ENCODE peak calls at places on chromosomes 13 and 19, in six cellular contexts. M is IMR-90, Z is H1, T is mesenchymal stem cell, E is H9, F is neuronal stem cell. G is an unnamed sample. For H3K4me1, the result is how much of the 10 kb centered on the place peaks cover.

GRCh38 chr13:79749985-79750551 is 269.1 kb downstream of the NDFIP2 start:
- DNase-seq in E (peak), F (peak), Z (no peak), M (peak), T (peak), G (peak)

GRCh38 chr19:3062165-3063105 is at the start of gene TLE5:
- DNase-seq in M (no peak), T (no peak), F (no peak), Z (no peak), E (no peak), G (peak)

GRCh38 chr19:30596813-30597399 is 224.7 kb downstream of the ZNF536 start:
- DNase-seq in Z (peak), T (no peak), F (no peak), M (no peak), E (peak), G (no peak)

GRCh38 chr19:1608414-1609391 is 3.4 kb upstream of the UQCR11 start:
- DNase-seq in M (no peak), T (no peak), F (no peak), E (no peak), Z (no peak), G (peak)

GRCh38 chr13:27374650-27375049 is 49.8 kb upstream of the GTF3A start:
- DNase-seq in T (peak), F (peak), M (peak), Z (no peak), E (peak), G (peak)

GRCh38 chr19:1183543-1184172 is 9.6 kb upstream of the SBNO2 start:
- DNase-seq in T (peak), M (peak), Z (no peak), E (peak), F (no peak), G (peak)

GRCh38 chr19:2540646-2541454 is 64.9 kb downstream of the GADD45B start:
- DNase-seq in T (peak), F (peak), M (peak), E (peak), Z (peak), G (peak)

GRCh38 chr19:55247621-55248099 is 11.2 kb downstream of the PPP6R1 start:
- DNase-seq in T (peak), E (no peak), F (no peak), M (no peak), Z (no peak), G (no peak)

GRCh38 chr13:40439928-40440327 is 226.5 kb downstream of the FOXO1 start:
- DNase-seq in F (no peak), T (no peak), Z (no peak), E (no peak), M (no peak), G (peak)

GRCh38 chr13:99432637-99433542 is 68.4 kb upstream of the TM9SF2 start:
- DNase-seq in M (peak), T (peak), E (peak), Z (peak), F (peak), G (peak)

GRCh38 chr19:49441210-49441959 is at the start of gene SLC17A7:
- DNase-seq in F (peak), E (peak), T (peak), Z (no peak), M (no peak), G (peak)

GRCh38 chr19:53057904-53058579 is 13.5 kb downstream of the ERVV-2 start:
- DNase-seq in E (peak), F (no peak), T (no peak), Z (peak), M (no peak), G (peak)

GRCh38 chr13:44746690-44747089 is 170.6 kb upstream of the TSC22D1 start:
- DNase-seq in M (peak), Z (no peak), T (no peak), E (no peak), F (no peak), G (no peak)

GRCh38 chr19:11451327-11451941 is 16.0 kb downstream of the PRKCSH start:
- DNase-seq in E (peak), M (no peak), F (no peak), T (no peak), Z (no peak), G (no peak)

GRCh38 chr13:111115841-111116500 is 861 bp downstream of the ARHGEF7 start:
- DNase-seq in M (peak), Z (no peak), E (no peak), T (peak), F (peak), G (peak)

GRCh38 chr13:77325371-77325941 is 1.4 kb downstream of the MYCBP2 start:
- DNase-seq in E (no peak), M (no peak), F (no peak), T (peak), Z (no peak), G (peak)

GRCh38 chr19:43467730-43468129 is 2.3 kb upstream of the LYPD3 start:
- DNase-seq in Z (no peak), T (peak), M (peak), F (no peak), E (no peak), G (no peak)

GRCh38 chr13:25881946-25882574 is 169.8 kb downstream of the SHISA2 start:
- DNase-seq in T (peak), M (no peak), Z (no peak), F (peak), E (no peak), G (no peak)

GRCh38 chr13:21632196-21632595 is 28.2 kb upstream of the MICU2 start:
- DNase-seq in Z (no peak), T (no peak), M (no peak), F (no peak), E (no peak), G (no peak)
- H3K4me1 ChIP-seq in Z (under half), T (under half), M (under half), F (under half), E (under half), G (under half)

DNA sequence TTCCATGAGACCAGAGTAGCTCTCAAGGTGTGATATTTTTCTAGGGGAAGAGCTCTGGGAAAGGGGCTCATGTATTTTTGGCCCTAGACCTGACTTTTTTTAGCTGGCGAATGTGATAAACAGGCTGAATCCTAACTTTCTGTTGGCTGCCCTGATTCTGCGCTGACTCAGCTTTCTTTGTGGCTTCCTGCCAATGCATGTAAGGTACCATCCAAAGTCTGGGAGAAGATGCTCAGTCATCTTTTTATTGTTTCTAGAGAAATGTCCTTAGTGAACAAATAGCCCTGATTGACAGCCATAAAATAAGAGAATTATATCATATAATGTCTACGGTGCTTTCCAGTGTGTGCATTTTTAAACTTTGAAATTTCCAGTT is 113.6 kb upstream of the MBNL2 start:
- DNase-seq in M (peak), Z (no peak), F (no peak), E (no peak), T (no peak), G (no peak)
- H3K14ac ChIP-seq in M (no peak), Z (no peak), F (no peak), E (no peak), T (no peak), G (no peak)

GRCh38 chr13:33031277-33031676 is 15.1 kb downstream of the KL start:
- DNase-seq in M (no peak), E (no peak), Z (no peak), T (no peak), F (no peak), G (no peak)
- H3K4me1 ChIP-seq in M (under half), E (under half), Z (under half), T (under half), F (under half), G (under half)

DNA sequence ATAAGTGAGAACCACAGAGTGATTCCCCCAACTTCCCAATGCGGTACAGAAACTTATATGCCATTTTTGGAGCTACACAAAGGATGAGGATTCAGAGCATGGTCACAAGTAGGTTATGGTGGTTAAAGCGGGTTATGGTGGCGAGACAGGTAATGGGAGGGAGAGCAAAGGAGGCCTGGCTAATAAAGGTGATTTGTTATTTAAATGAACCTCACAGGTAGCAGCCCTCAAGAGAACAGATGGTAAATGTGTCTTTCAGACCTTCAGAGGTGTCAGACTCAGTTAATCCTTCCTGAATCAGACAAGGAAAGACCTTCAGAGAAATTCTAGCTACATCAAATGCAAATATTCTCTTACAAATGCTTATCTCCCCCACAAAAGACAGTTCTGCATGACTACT is 1971.4 kb downstream of the OLFM4 start:
- DNase-seq in T (no peak), E (peak), Z (no peak), F (no peak), M (no peak), G (no peak)
- H3K14ac ChIP-seq in T (no peak), E (no peak), Z (no peak), F (no peak), M (no peak), G (no peak)

DNA sequence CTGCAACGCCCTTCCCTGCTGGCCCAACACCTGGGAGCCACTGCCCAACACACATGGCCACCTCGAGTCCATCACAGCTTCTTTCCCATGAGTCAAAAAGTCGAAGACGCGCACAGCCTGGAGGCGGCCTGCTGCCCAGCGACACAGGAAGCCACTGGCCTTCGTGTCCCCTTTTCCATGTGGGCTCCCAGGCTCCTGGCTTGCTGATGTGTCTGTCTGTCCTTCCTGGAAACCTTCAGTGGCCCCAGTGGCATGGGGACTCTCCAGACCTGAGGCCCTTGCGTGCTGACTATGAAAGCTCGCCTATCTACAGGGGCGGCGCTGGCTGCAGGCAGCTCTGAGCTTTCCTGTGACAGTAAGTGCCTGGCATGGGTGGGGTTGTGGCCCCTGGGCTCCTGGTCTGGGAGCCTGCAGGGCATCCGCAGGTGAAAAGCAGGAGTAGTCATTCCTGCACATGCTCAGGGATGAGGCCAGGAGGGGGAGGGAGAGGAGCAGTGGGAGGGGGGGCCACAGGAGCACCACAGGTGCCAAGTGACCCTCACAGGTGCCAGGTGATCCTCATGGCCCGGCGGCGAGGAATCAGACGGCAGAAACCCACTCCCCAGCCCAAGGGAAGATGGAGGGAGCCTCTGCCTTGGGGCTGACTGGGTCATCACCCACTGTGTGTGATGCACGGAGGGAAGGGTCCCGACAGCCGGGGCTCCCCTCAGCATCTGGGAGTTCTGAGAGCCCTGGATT is 27.5 kb downstream of the SH3GL1 start:
- DNase-seq in F (no peak), Z (no peak), M (no peak), E (no peak), T (no peak), G (peak)
- H3K4me1 ChIP-seq in F (under half), Z (under half), M (half or more), E (under half), T (half or more), G (under half)